ENCODE peak calls at places on chromosomes 3 and 15, in five cellular contexts. One of them, this sample, is unnamed. For H3K27me3, the result is how much of the 10 kb centered on the place peaks cover.

GRCh38 chr15:65300924-65301441 is 3.5 kb upstream of the RNU5B-1 start:
- DNase-seq in lower lobe of right lung: no peak
- DNase-seq in breast epithelium: no peak
- DNase-seq in uterus: no peak
- DNase-seq in Panc1: no peak
- DNase-seq in this sample: no peak

GRCh38 chr3:45034612-45035252 is 8.6 kb downstream of the CLEC3B start:
- DNase-seq in uterus: peak
- DNase-seq in lower lobe of right lung: peak
- DNase-seq in breast epithelium: no peak
- DNase-seq in Panc1: no peak
- DNase-seq in this sample: no peak

GRCh38 chr3:152298393-152299242 is 29.9 kb downstream of the MBNL1 start:
- DNase-seq in uterus: peak
- DNase-seq in breast epithelium: no peak
- DNase-seq in Panc1: peak
- DNase-seq in lower lobe of right lung: no peak
- DNase-seq in this sample: no peak

GRCh38 chr3:129006864-129007263 is 5.8 kb downstream of the EFCC1 start:
- DNase-seq in lower lobe of right lung: no peak
- DNase-seq in breast epithelium: no peak
- DNase-seq in Panc1: no peak
- DNase-seq in uterus: no peak
- DNase-seq in this sample: no peak

GRCh38 chr3:18968120-18968519 is 180.2 kb upstream of the KCNH8 start:
- DNase-seq in breast epithelium: no peak
- DNase-seq in lower lobe of right lung: no peak
- DNase-seq in uterus: no peak
- DNase-seq in Panc1: no peak
- DNase-seq in this sample: no peak

GRCh38 chr3:30996467-30996866 is 102.0 kb upstream of the GADL1 start:
- DNase-seq in lower lobe of right lung: no peak
- DNase-seq in uterus: no peak
- DNase-seq in Panc1: no peak
- DNase-seq in breast epithelium: no peak
- DNase-seq in this sample: peak

GRCh38 chr3:102226463-102226862 is 208.4 kb upstream of the ZPLD1 start:
- DNase-seq in Panc1: no peak
- DNase-seq in lower lobe of right lung: no peak
- DNase-seq in breast epithelium: no peak
- DNase-seq in uterus: no peak
- DNase-seq in this sample: no peak

GRCh38 chr3:68049781-68050180 is 395.4 kb upstream of the SUCLG2 start:
- DNase-seq in uterus: no peak
- DNase-seq in lower lobe of right lung: no peak
- DNase-seq in Panc1: no peak
- DNase-seq in breast epithelium: no peak
- DNase-seq in this sample: no peak

DNA sequence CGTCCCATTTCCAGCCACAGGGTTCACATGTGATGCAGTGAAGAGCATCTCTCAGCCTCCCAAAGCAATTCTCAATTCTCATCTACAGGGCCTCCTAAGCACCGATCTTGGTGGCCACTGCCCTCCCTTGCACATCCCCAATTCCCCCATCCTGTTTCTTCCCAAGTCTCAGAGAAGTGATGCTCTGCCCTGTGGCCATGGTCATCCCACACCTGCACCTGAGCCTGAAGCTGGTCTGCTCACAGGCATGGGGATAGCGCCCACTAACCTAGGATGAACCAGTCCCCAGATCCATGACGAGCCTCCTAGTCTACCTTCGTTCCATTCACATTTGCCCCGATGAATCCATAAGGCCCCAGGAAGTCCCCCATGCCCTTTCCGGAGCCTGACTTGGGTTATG is 201.5 kb downstream of the UACA start:
- DNase-seq in Panc1: no peak
- DNase-seq in breast epithelium: no peak
- DNase-seq in uterus: no peak
- DNase-seq in lower lobe of right lung: no peak
- DNase-seq in this sample: no peak
- H3K27me3 ChIP-seq in Panc1: under half
- H3K27me3 ChIP-seq in breast epithelium: under half
- H3K27me3 ChIP-seq in uterus: under half
- H3K27me3 ChIP-seq in lower lobe of right lung: under half
- H3K27me3 ChIP-seq in this sample: under half

GRCh38 chr3:35641920-35642532 is 2.7 kb downstream of the ARPP21 start:
- DNase-seq in breast epithelium: no peak
- DNase-seq in uterus: no peak
- DNase-seq in lower lobe of right lung: no peak
- DNase-seq in Panc1: no peak
- DNase-seq in this sample: no peak

GRCh38 chr3:35645189-35645588 is 5.9 kb downstream of the ARPP21 start:
- DNase-seq in Panc1: no peak
- DNase-seq in breast epithelium: no peak
- DNase-seq in uterus: no peak
- DNase-seq in lower lobe of right lung: no peak
- DNase-seq in this sample: no peak

GRCh38 chr3:35644461-35644860 is 5.1 kb downstream of the ARPP21 start:
- DNase-seq in Panc1: no peak
- DNase-seq in uterus: no peak
- DNase-seq in lower lobe of right lung: no peak
- DNase-seq in breast epithelium: no peak
- DNase-seq in this sample: no peak

GRCh38 chr3:35640736-35641135 is 1.4 kb downstream of the ARPP21 start:
- DNase-seq in lower lobe of right lung: no peak
- DNase-seq in uterus: no peak
- DNase-seq in Panc1: no peak
- DNase-seq in breast epithelium: no peak
- DNase-seq in this sample: no peak

GRCh38 chr3:35643391-35643790 is 4.1 kb downstream of the ARPP21 start:
- DNase-seq in lower lobe of right lung: no peak
- DNase-seq in breast epithelium: no peak
- DNase-seq in uterus: no peak
- DNase-seq in Panc1: no peak
- DNase-seq in this sample: no peak
- H3K27me3 ChIP-seq in lower lobe of right lung: under half
- H3K27me3 ChIP-seq in breast epithelium: under half
- H3K27me3 ChIP-seq in uterus: under half
- H3K27me3 ChIP-seq in Panc1: under half
- H3K27me3 ChIP-seq in this sample: under half

GRCh38 chr3:184583345-184584000 is 21.9 kb downstream of the EPHB3 start:
- DNase-seq in Panc1: no peak
- DNase-seq in breast epithelium: no peak
- DNase-seq in lower lobe of right lung: no peak
- DNase-seq in uterus: no peak
- DNase-seq in this sample: no peak
- H3K27me3 ChIP-seq in Panc1: under half
- H3K27me3 ChIP-seq in breast epithelium: under half
- H3K27me3 ChIP-seq in lower lobe of right lung: under half
- H3K27me3 ChIP-seq in uterus: under half
- H3K27me3 ChIP-seq in this sample: under half

DNA sequence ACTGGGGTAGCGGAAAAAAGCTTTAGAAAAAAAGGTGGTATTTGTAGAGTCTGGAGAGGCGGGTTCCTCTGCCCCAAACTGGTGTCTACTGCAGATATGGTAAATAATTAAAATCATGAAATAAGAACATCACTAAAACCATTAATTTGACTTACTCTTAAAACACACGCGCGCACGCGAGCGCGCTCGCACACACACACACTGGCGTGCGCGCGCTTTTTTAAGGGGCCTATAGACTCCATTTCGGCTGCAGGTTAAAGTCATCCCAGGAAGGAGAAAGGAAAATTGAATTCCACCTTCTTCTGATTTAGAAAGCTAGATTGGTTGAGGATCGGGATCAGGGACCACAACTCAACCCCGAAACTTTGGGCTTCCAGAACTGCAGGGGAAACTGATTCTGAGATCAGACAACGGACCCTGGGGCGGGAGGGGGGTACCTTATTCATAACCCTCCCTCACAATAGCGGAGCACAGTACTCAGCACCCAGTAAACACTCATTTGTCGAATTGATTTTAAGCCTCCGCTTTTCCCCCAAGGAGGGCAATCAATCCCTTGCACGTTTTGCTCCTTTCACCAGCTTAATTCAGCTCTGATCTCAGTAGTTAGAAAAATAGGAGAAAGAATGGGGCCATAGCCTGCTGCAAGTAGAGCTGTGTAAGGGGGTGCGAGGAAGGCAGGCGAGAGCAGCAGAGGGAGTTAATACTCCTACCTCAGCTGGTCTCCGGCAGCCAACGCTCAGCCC is 510 bp upstream of the LRRC3B start:
- DNase-seq in uterus: no peak
- DNase-seq in breast epithelium: no peak
- DNase-seq in lower lobe of right lung: no peak
- DNase-seq in Panc1: no peak
- DNase-seq in this sample: no peak
- H3K27me3 ChIP-seq in uterus: under half
- H3K27me3 ChIP-seq in breast epithelium: under half
- H3K27me3 ChIP-seq in lower lobe of right lung: under half
- H3K27me3 ChIP-seq in Panc1: under half
- H3K27me3 ChIP-seq in this sample: under half

GRCh38 chr15:73869216-73869995 is 4.0 kb upstream of the TBC1D21 start:
- DNase-seq in lower lobe of right lung: no peak
- DNase-seq in uterus: no peak
- DNase-seq in breast epithelium: no peak
- DNase-seq in Panc1: no peak
- DNase-seq in this sample: no peak
- H3K27me3 ChIP-seq in lower lobe of right lung: under half
- H3K27me3 ChIP-seq in uterus: under half
- H3K27me3 ChIP-seq in breast epithelium: under half
- H3K27me3 ChIP-seq in Panc1: under half
- H3K27me3 ChIP-seq in this sample: under half

GRCh38 chr15:33126559-33127290 is 67.8 kb downstream of the FMN1 start:
- DNase-seq in uterus: peak
- DNase-seq in breast epithelium: no peak
- DNase-seq in lower lobe of right lung: peak
- DNase-seq in Panc1: peak
- DNase-seq in this sample: no peak
- H3K27me3 ChIP-seq in uterus: under half
- H3K27me3 ChIP-seq in breast epithelium: under half
- H3K27me3 ChIP-seq in lower lobe of right lung: under half
- H3K27me3 ChIP-seq in Panc1: under half
- H3K27me3 ChIP-seq in this sample: under half

GRCh38 chr15:46386356-46386755 is 751.5 kb downstream of the SQOR start:
- DNase-seq in breast epithelium: no peak
- DNase-seq in Panc1: no peak
- DNase-seq in lower lobe of right lung: no peak
- DNase-seq in uterus: no peak
- DNase-seq in this sample: no peak
- H3K27me3 ChIP-seq in breast epithelium: under half
- H3K27me3 ChIP-seq in Panc1: under half
- H3K27me3 ChIP-seq in lower lobe of right lung: under half
- H3K27me3 ChIP-seq in uterus: under half
- H3K27me3 ChIP-seq in this sample: under half

DNA sequence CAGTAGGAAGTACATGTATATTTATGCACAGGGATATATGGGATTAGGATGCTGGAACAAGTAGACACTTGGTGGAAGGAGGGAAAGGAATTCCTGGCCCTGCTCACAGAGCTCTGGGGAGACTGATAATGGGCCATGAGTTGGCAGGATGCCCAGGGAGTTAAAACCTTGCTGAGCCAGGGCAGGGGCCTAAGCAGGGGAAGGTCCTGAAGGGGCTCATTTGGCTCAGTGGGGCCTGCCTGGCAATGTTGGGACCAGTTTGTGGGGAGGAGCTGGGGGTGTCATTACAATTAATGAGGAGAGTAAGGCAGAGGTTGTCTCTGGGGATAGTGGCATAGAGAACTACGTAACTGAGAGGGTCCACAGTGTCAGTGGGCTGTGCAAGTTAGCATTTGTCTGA is 124.2 kb upstream of the ADPGK start:
- DNase-seq in Panc1: no peak
- DNase-seq in uterus: no peak
- DNase-seq in breast epithelium: no peak
- DNase-seq in lower lobe of right lung: no peak
- DNase-seq in this sample: no peak
- H3K27me3 ChIP-seq in Panc1: under half
- H3K27me3 ChIP-seq in uterus: under half
- H3K27me3 ChIP-seq in breast epithelium: under half
- H3K27me3 ChIP-seq in lower lobe of right lung: under half
- H3K27me3 ChIP-seq in this sample: under half

GRCh38 chr3:123480428-123480827 is 31.5 kb upstream of the ADCY5 start:
- DNase-seq in Panc1: no peak
- DNase-seq in breast epithelium: no peak
- DNase-seq in uterus: no peak
- DNase-seq in lower lobe of right lung: no peak
- DNase-seq in this sample: no peak

GRCh38 chr3:123476967-123477750 is 28.3 kb upstream of the ADCY5 start:
- DNase-seq in uterus: no peak
- DNase-seq in lower lobe of right lung: no peak
- DNase-seq in breast epithelium: no peak
- DNase-seq in Panc1: no peak
- DNase-seq in this sample: no peak

GRCh38 chr3:123479891-123480290 is 31.0 kb upstream of the ADCY5 start:
- DNase-seq in lower lobe of right lung: no peak
- DNase-seq in Panc1: no peak
- DNase-seq in breast epithelium: no peak
- DNase-seq in uterus: no peak
- DNase-seq in this sample: no peak

GRCh38 chr3:123478314-123478713 is 29.4 kb upstream of the ADCY5 start:
- DNase-seq in lower lobe of right lung: no peak
- DNase-seq in breast epithelium: no peak
- DNase-seq in Panc1: no peak
- DNase-seq in uterus: no peak
- DNase-seq in this sample: no peak

DNA sequence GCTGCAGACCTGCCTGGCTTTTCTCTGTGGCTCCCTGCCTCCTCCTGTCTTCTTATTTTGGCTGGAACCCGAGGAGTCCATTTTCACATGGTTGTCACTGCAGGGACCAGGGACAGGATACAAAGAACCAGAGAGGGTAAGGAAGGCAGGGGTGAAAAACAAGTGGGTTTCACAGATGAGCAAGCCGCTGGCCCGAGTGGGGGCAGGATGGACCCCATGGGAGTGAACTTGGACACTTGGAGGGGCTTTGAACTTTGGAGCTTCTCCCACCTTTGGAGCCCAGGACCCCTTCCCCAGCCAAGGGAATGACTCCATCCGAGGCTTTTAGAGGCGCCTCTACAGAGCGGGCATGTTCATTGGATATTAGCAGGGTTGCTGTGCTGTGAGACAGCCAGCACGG is 26.9 kb upstream of the ADCY5 start:
- DNase-seq in uterus: no peak
- DNase-seq in breast epithelium: no peak
- DNase-seq in Panc1: no peak
- DNase-seq in lower lobe of right lung: no peak
- DNase-seq in this sample: no peak
- H3K27me3 ChIP-seq in uterus: under half
- H3K27me3 ChIP-seq in breast epithelium: under half
- H3K27me3 ChIP-seq in Panc1: under half
- H3K27me3 ChIP-seq in lower lobe of right lung: under half
- H3K27me3 ChIP-seq in this sample: under half

GRCh38 chr3:50450135-50450911 is 53.1 kb downstream of the CACNA2D2 start:
- DNase-seq in lower lobe of right lung: peak
- DNase-seq in uterus: peak
- DNase-seq in breast epithelium: peak
- DNase-seq in Panc1: no peak
- DNase-seq in this sample: no peak
- H3K27me3 ChIP-seq in lower lobe of right lung: under half
- H3K27me3 ChIP-seq in uterus: under half
- H3K27me3 ChIP-seq in breast epithelium: under half
- H3K27me3 ChIP-seq in Panc1: under half
- H3K27me3 ChIP-seq in this sample: under half

This sample was measured in iPS DF 6.9.